ENCODE peak calls at places on chromosome 11, in four cellular contexts. C, P, I and K are unnamed samples.

GRCh38 chr11:8652140-8652539 is 30.3 kb downstream of the TRIM66 start:
- DNase-seq in C (no peak), P (peak; percentile 80), I (peak; percentile 96), K (no peak)

GRCh38 chr11:132911186-132911585 is 621.1 kb downstream of the OPCML start:
- DNase-seq in C (no peak), P (no peak), I (peak; percentile 65), K (no peak)

GRCh38 chr11:87097582-87097981 is 59.8 kb downstream of the TMEM135 start:
- DNase-seq in C (peak; percentile 15), P (peak; percentile 36), I (peak; percentile 29), K (peak; percentile 17)

GRCh38 chr11:60338053-60338452 is 11.0 kb downstream of the MS4A6E start:
- DNase-seq in C (no peak), P (no peak), I (no peak), K (no peak)

GRCh38 chr11:209275-210121 is 2.0 kb downstream of the RIC8A start:
- DNase-seq in C (no peak), P (no peak), I (peak; percentile 39), K (no peak)

GRCh38 chr11:44065161-44065571 is 904 bp upstream of the ACCS start:
- DNase-seq in C (no peak), P (no peak), I (no peak), K (no peak)

GRCh38 chr11:96214745-96215093 is 128.3 kb downstream of the MAML2 start:
- DNase-seq in C (no peak), P (no peak), I (no peak), K (no peak)

GRCh38 chr11:107741044-107741823 is 29.4 kb upstream of the SLN start:
- DNase-seq in C (peak; percentile 10), P (peak; percentile 40), I (peak; percentile 21), K (peak; percentile 33)

GRCh38 chr11:48172818-48173609 is 43.6 kb upstream of the OR4B1 start:
- DNase-seq in C (peak; percentile 62), P (peak; percentile 37), I (peak; percentile 53), K (peak; percentile 66)

GRCh38 chr11:110479070-110479444 is 49.3 kb downstream of the FDX1 start:
- DNase-seq in C (no peak), P (no peak), I (no peak), K (peak; percentile 83)

GRCh38 chr11:77418981-77419592 is 54.8 kb downstream of the PAK1 start:
- DNase-seq in C (no peak), P (no peak), I (no peak), K (no peak)

GRCh38 chr11:128521697-128522062 is 65.7 kb downstream of the ETS1 start:
- DNase-seq in C (peak; percentile 53), P (no peak), I (no peak), K (no peak)